ENCODE peak calls at places on chromosomes 13 and 19, in four cellular contexts. B is K562, L is A549, C is HepG2. H is an unnamed sample.

GRCh38 chr19:21704320-21704719 is 63.1 kb downstream of the ZNF100 start:
- DNase-seq in L (no peak), B (no peak), C (no peak), H (no peak)

GRCh38 chr19:52786078-52786463 is 520 bp downstream of the ZNF600 start:
- DNase-seq in C (no peak), B (peak), L (no peak), H (peak)

GRCh38 chr19:40223135-40223822 is 3.2 kb downstream of the CCNP start:
- DNase-seq in C (no peak), L (no peak), B (no peak), H (peak)

GRCh38 chr19:47036233-47036651 is 12.2 kb downstream of the TMEM160 start:
- DNase-seq in B (no peak), L (peak), C (no peak), H (no peak)

GRCh38 chr13:113657851-113658741 is at the start of gene ATP4B:
- DNase-seq in B (no peak), C (no peak), L (no peak), H (peak)

GRCh38 chr13:111514646-111515617 is 194.5 kb downstream of the TEX29 start:
- DNase-seq in C (no peak), B (no peak), L (no peak), H (no peak)

GRCh38 chr19:13013649-13014048 is 18.4 kb downstream of the NFIX start:
- DNase-seq in B (no peak), L (no peak), C (no peak), H (no peak)

GRCh38 chr13:42218576-42218975 is 53.4 kb upstream of the AKAP11 start:
- DNase-seq in C (no peak), B (no peak), L (no peak), H (no peak)

GRCh38 chr13:110978390-110978789 is 63.5 kb upstream of the ANKRD10 start:
- DNase-seq in C (no peak), B (no peak), L (no peak), H (no peak)

GRCh38 chr13:74092711-74093110 is 41.5 kb downstream of the KLF12 start:
- DNase-seq in L (no peak), B (no peak), C (no peak), H (no peak)

GRCh38 chr13:61880576-61881283 is 465.1 kb upstream of the PCDH20 start:
- DNase-seq in B (peak), L (peak), C (peak), H (peak)

GRCh38 chr13:52925775-52926285 is 77.4 kb upstream of the PCDH8 start:
- DNase-seq in L (no peak), C (no peak), B (no peak), H (no peak)

GRCh38 chr19:14138576-14139265 is 2.3 kb upstream of the ASF1B start:
- DNase-seq in B (no peak), L (no peak), C (no peak), H (no peak)

GRCh38 chr13:91346848-91347211 is 657 bp upstream of the MIR17HG start:
- DNase-seq in B (peak), L (peak), C (no peak), H (peak)

GRCh38 chr19:5154129-5154798 is 185.4 kb downstream of the KDM4B start:
- DNase-seq in B (peak), C (peak), L (peak), H (peak)

GRCh38 chr13:79659161-79659560 is 178.2 kb downstream of the NDFIP2 start:
- DNase-seq in L (no peak), B (no peak), C (no peak), H (no peak)

GRCh38 chr19:7874080-7874856 is at the start of gene PRR36:
- DNase-seq in B (no peak), C (peak), L (peak), H (peak)

GRCh38 chr13:36130168-36130541 is 1.0 kb downstream of the DCLK1 start:
- DNase-seq in B (no peak), L (no peak), C (no peak), H (no peak)

GRCh38 chr13:93293716-93294115 is 67.1 kb downstream of the GPC6 start:
- DNase-seq in B (no peak), C (no peak), L (no peak), H (no peak)

GRCh38 chr19:12939292-12939606 is 840 bp downstream of the CALR start:
- DNase-seq in B (no peak), C (no peak), L (no peak), H (no peak)

GRCh38 chr13:41588899-41589298 is 131.5 kb downstream of the RGCC start:
- DNase-seq in B (peak), C (peak), L (peak), H (no peak)

GRCh38 chr19:39817888-39818561 is 15.9 kb downstream of the DYRK1B start:
- DNase-seq in C (no peak), L (no peak), B (no peak), H (no peak)

GRCh38 chr13:96780105-96780504 is 214.2 kb downstream of the OXGR1 start:
- DNase-seq in C (no peak), L (no peak), B (no peak), H (no peak)

GRCh38 chr19:44050740-44051653 is 839 bp upstream of the ZNF223 start:
- DNase-seq in B (no peak), C (no peak), L (peak), H (peak)

GRCh38 chr19:48090281-48090802 is 20.3 kb downstream of the PLA2G4C start:
- DNase-seq in L (no peak), B (no peak), C (no peak), H (no peak)

GRCh38 chr19:31718898-31719297 is 369.7 kb upstream of the TSHZ3 start:
- DNase-seq in B (no peak), C (no peak), L (no peak), H (no peak)

GRCh38 chr19:48390188-48391099 is 907 bp downstream of the KDELR1 start:
- DNase-seq in L (peak), C (peak), B (peak), H (peak)

GRCh38 chr13:28630864-28631263 is 28.1 kb upstream of the POMP start:
- DNase-seq in L (no peak), B (no peak), C (no peak), H (no peak)

GRCh38 chr19:31348416-31349159 is 648 bp downstream of the TSHZ3 start:
- DNase-seq in C (no peak), B (no peak), L (peak), H (no peak)

GRCh38 chr19:33788676-33789075 is 8.0 kb upstream of the KCTD15 start:
- DNase-seq in C (no peak), L (no peak), B (no peak), H (no peak)

GRCh38 chr19:8052464-8052859 is at the start of gene CCL25:
- DNase-seq in C (no peak), B (no peak), L (no peak), H (no peak)

GRCh38 chr19:48618916-48619691 is at the start of the genes RPL18 and SPHK2:
- DNase-seq in C (peak), B (peak), L (peak), H (peak)

DNA sequence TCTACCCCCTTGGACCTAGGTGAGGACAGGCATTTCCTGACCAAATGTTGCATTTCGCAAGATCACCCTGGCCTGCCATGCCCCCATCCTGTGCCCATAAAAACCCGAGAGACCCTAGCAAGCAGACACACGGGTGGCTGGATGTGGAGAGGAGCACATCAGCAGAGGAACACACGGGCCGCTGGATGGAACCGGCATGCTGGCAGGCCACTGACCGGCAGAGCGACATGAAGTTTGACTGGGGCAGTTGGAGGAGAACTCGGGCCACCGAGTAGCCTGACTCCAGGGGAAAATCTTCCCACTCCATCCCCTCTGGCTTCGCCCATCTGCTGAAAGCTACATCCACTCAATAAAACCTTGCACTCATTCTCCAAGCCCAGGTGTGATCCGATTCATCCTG is 329.3 kb downstream of the FGF9 start:
- DNase-seq in L (no peak), C (no peak), B (no peak), H (no peak)
- TF ChIP-seq NR3C1 in L (no peak), C (no peak), B (no peak), H (no peak)

GRCh38 chr19:17524651-17525050 is 13.2 kb downstream of the PGLS start:
- DNase-seq in B (no peak), L (no peak), C (no peak), H (no peak)

GRCh38 chr19:17528610-17529009 is 17.2 kb downstream of the PGLS start:
- DNase-seq in L (no peak), B (no peak), C (no peak), H (no peak)

GRCh38 chr19:17527326-17527725 is 15.9 kb downstream of the PGLS start:
- DNase-seq in L (no peak), C (no peak), B (no peak), H (no peak)

GRCh38 chr19:17525141-17525540 is 13.7 kb downstream of the PGLS start:
- DNase-seq in C (no peak), L (no peak), B (no peak), H (no peak)

GRCh38 chr19:17526922-17527321 is 15.5 kb downstream of the PGLS start:
- DNase-seq in B (no peak), C (no peak), L (no peak), H (no peak)
- TF ChIP-seq NR3C1 in B (no peak), C (no peak), L (no peak), H (no peak)

GRCh38 chr13:64930636-64931035 is 2299.5 kb downstream of the PCDH9 start:
- DNase-seq in B (no peak), L (no peak), C (no peak), H (no peak)

GRCh38 chr13:64925727-64926126 is 2304.4 kb downstream of the PCDH9 start:
- DNase-seq in C (no peak), L (no peak), B (no peak), H (no peak)

GRCh38 chr13:64925284-64925683 is 2304.9 kb downstream of the PCDH9 start:
- DNase-seq in C (no peak), L (no peak), B (no peak), H (peak)

GRCh38 chr13:64924401-64924800 is 2305.7 kb downstream of the PCDH9 start:
- DNase-seq in L (no peak), C (no peak), B (no peak), H (no peak)

GRCh38 chr13:64928704-64929499 is 2301.2 kb downstream of the PCDH9 start:
- DNase-seq in B (no peak), L (peak), C (no peak), H (no peak)
- TF ChIP-seq NR3C1 in B (no peak), L (no peak), C (no peak), H (no peak)

DNA sequence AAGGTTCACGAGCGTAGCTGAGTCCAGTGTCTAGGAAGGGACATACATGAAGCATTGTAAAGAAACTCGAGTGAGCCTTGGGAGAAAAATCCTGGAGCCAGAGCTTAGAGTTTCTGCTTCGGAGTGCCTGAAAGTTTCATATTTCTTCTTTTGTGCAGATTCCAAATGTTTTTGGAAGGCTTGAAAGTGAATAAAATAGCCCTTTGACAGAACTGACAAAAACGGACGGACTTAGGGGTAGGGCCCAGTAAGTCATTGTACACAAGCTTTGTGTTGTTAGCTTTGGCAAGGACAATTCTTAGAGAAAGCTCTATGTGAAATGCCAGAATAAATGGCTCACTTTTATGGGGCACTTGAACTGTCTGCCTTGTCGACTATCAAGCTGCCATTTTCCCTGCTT is 2.7 kb downstream of the RNF113B start:
- DNase-seq in B (no peak), L (no peak), C (no peak), H (no peak)
- TF ChIP-seq NR3C1 in B (no peak), L (no peak), C (no peak), H (no peak)

GRCh38 chr19:29528946-29529645 is 3.3 kb downstream of the VSTM2B start:
- DNase-seq in L (peak), B (no peak), C (no peak), H (peak)
- TF ChIP-seq NR3C1 in L (no peak), B (no peak), C (no peak), H (no peak)

GRCh38 chr13:106234656-106235055 is 300.8 kb downstream of the EFNB2 start:
- DNase-seq in L (no peak), B (no peak), C (no peak), H (no peak)
- TF ChIP-seq NR3C1 in L (no peak), B (no peak), C (no peak), H (no peak)

GRCh38 chr19:50858896-50859295 is 4.2 kb downstream of the KLK3 start:
- DNase-seq in C (no peak), L (no peak), B (no peak), H (peak)
- TF ChIP-seq NR3C1 in C (no peak), L (no peak), B (no peak), H (no peak)

H was measured in WTC11.